ENCODE peak calls at places on chromosomes 7 and 10, in nine cellular contexts. Q is heart right ventricle, L is tibial artery, O is A549, T is uterus, X is Peyer's patch, Z is transverse colon, U is endodermal cell, Y is upper lobe of right lung. K is an unnamed sample.

GRCh38 chr7:48139461-48139860 is 31.8 kb upstream of the ABCA13 start:
- DNase-seq in Q (no peak), L (no peak), O (peak), T (no peak), X (no peak), Z (peak), U (peak), Y (no peak), K (no peak)

GRCh38 chr7:157619753-157620525 is 283.1 kb downstream of the DNAJB6 start:
- DNase-seq in Q (no peak), L (no peak), O (no peak), T (no peak), X (no peak), Z (no peak), U (no peak), Y (peak), K (no peak)

GRCh38 chr7:75732764-75733630 is 5.7 kb downstream of the HIP1 start:
- DNase-seq in Q (no peak), L (peak), O (peak), T (peak), X (no peak), Z (no peak), U (no peak), Y (no peak), K (no peak)

GRCh38 chr10:96130326-96130758 is 245 bp downstream of the ZNF518A start:
- DNase-seq in Q (peak), L (peak), O (peak), T (no peak), X (peak), Z (peak), U (peak), Y (peak), K (peak)

GRCh38 chr7:39683216-39683845 is 60.0 kb downstream of the RALA start:
- DNase-seq in Q (no peak), L (no peak), O (peak), T (no peak), X (no peak), Z (no peak), U (no peak), Y (no peak), K (no peak)

GRCh38 chr7:27678617-27679260 is 16.1 kb upstream of the HIBADH start:
- DNase-seq in Q (no peak), L (no peak), O (peak), T (no peak), X (no peak), Z (no peak), U (no peak), Y (no peak), K (no peak)

GRCh38 chr10:132506711-132507466 is 30.7 kb upstream of the INPP5A start:
- DNase-seq in Q (no peak), L (peak), O (no peak), T (peak), X (no peak), Z (no peak), U (peak), Y (no peak), K (peak)

GRCh38 chr10:91598211-91598981 is 34.5 kb downstream of the PPP1R3C start:
- DNase-seq in Q (no peak), L (no peak), O (peak), T (no peak), X (no peak), Z (no peak), U (no peak), Y (no peak), K (no peak)

GRCh38 chr7:98284335-98285036 is 3.0 kb downstream of the BRI3 start:
- DNase-seq in Q (peak), L (peak), O (peak), T (peak), X (no peak), Z (peak), U (peak), Y (peak), K (peak)

GRCh38 chr10:101385866-101386658 is 32.1 kb downstream of the BTRC start:
- DNase-seq in Q (no peak), L (no peak), O (no peak), T (no peak), X (no peak), Z (no peak), U (no peak), Y (no peak), K (no peak)

GRCh38 chr10:21047096-21047495 is 150.0 kb upstream of the NEBL start:
- DNase-seq in Q (no peak), L (no peak), O (no peak), T (no peak), X (no peak), Z (no peak), U (no peak), Y (no peak), K (no peak)

GRCh38 chr7:55170335-55170734 is 151.5 kb downstream of the EGFR start:
- DNase-seq in Q (no peak), L (no peak), O (no peak), T (no peak), X (no peak), Z (no peak), U (no peak), Y (no peak), K (no peak)

GRCh38 chr10:89515031-89515841 is 20.2 kb downstream of the SLC16A12 start:
- DNase-seq in Q (no peak), L (peak), O (no peak), T (no peak), X (no peak), Z (no peak), U (no peak), Y (no peak), K (no peak)

GRCh38 chr7:33444501-33444900 is 315.1 kb downstream of the BBS9 start:
- DNase-seq in Q (no peak), L (peak), O (no peak), T (no peak), X (no peak), Z (no peak), U (no peak), Y (no peak), K (no peak)

GRCh38 chr7:95011156-95011928 is 103.9 kb downstream of the PPP1R9A start:
- DNase-seq in Q (no peak), L (no peak), O (peak), T (no peak), X (no peak), Z (no peak), U (no peak), Y (no peak), K (no peak)

GRCh38 chr7:45180084-45180986 is 22.7 kb downstream of the RAMP3 start:
- DNase-seq in Q (no peak), L (no peak), O (no peak), T (no peak), X (no peak), Z (no peak), U (peak), Y (peak), K (peak)

GRCh38 chr10:29630205-29631048 is 4.3 kb downstream of the SVIL start:
- DNase-seq in Q (no peak), L (no peak), O (no peak), T (no peak), X (no peak), Z (no peak), U (no peak), Y (no peak), K (no peak)

GRCh38 chr10:32163774-32164148 is 107.5 kb upstream of the KIF5B start:
- DNase-seq in Q (no peak), L (no peak), O (no peak), T (no peak), X (no peak), Z (peak), U (no peak), Y (no peak), K (no peak)

GRCh38 chr10:31101123-31101522 is 69.5 kb upstream of the ZNF438 start:
- DNase-seq in Q (no peak), L (no peak), O (peak), T (no peak), X (no peak), Z (no peak), U (no peak), Y (no peak), K (no peak)

GRCh38 chr7:20395094-20395493 is 64.4 kb downstream of the ITGB8 start:
- DNase-seq in Q (no peak), L (no peak), O (no peak), T (no peak), X (no peak), Z (no peak), U (no peak), Y (no peak), K (no peak)

GRCh38 chr7:106140406-106141173 is 28.5 kb upstream of the SYPL1 start:
- DNase-seq in Q (no peak), L (no peak), O (no peak), T (no peak), X (no peak), Z (no peak), U (no peak), Y (no peak), K (no peak)

GRCh38 chr7:158530800-158531609 is 56.6 kb downstream of the PTPRN2 start:
- DNase-seq in Q (no peak), L (no peak), O (no peak), T (no peak), X (no peak), Z (no peak), U (no peak), Y (no peak), K (no peak)

GRCh38 chr10:62817763-62818425 is 1.7 kb upstream of the EGR2 start:
- DNase-seq in Q (peak), L (peak), O (peak), T (peak), X (peak), Z (peak), U (peak), Y (peak), K (peak)

GRCh38 chr10:103333934-103334520 is 16.9 kb downstream of the PCGF6 start:
- DNase-seq in Q (no peak), L (no peak), O (peak), T (no peak), X (no peak), Z (no peak), U (no peak), Y (no peak), K (no peak)

GRCh38 chr10:44439845-44440244 is 54.9 kb upstream of the CXCL12 start:
- DNase-seq in Q (no peak), L (no peak), O (no peak), T (no peak), X (no peak), Z (no peak), U (no peak), Y (no peak), K (no peak)

GRCh38 chr10:36888925-36889573 is 236.3 kb upstream of the ANKRD30A start:
- DNase-seq in Q (no peak), L (no peak), O (peak), T (no peak), X (no peak), Z (peak), U (peak), Y (no peak), K (no peak)

GRCh38 chr10:52526251-52526823 is 212.3 kb downstream of the DKK1 start:
- DNase-seq in Q (no peak), L (no peak), O (no peak), T (no peak), X (no peak), Z (no peak), U (no peak), Y (no peak), K (no peak)

GRCh38 chr7:145539910-145540309 is 576.7 kb upstream of the CNTNAP2 start:
- DNase-seq in Q (no peak), L (no peak), O (no peak), T (no peak), X (no peak), Z (no peak), U (no peak), Y (no peak), K (no peak)

GRCh38 chr7:32894171-32894570 is 2.6 kb upstream of the KBTBD2 start:
- DNase-seq in Q (no peak), L (no peak), O (no peak), T (no peak), X (no peak), Z (no peak), U (no peak), Y (no peak), K (no peak)

GRCh38 chr10:102785818-102786217 is 42.1 kb downstream of the WBP1L start:
- DNase-seq in Q (no peak), L (peak), O (no peak), T (no peak), X (no peak), Z (no peak), U (no peak), Y (no peak), K (no peak)

GRCh38 chr10:102452672-102453340 is 1.5 kb upstream of the C10orf95 start:
- DNase-seq in Q (no peak), L (peak), O (peak), T (no peak), X (no peak), Z (peak), U (no peak), Y (no peak), K (no peak)

GRCh38 chr7:80830000-80830399 is 88.9 kb downstream of the SEMA3C start:
- DNase-seq in Q (no peak), L (no peak), O (no peak), T (no peak), X (no peak), Z (no peak), U (no peak), Y (no peak), K (no peak)

GRCh38 chr7:16719699-16720098 is 33.9 kb upstream of the TSPAN13 start:
- DNase-seq in Q (no peak), L (no peak), O (peak), T (no peak), X (no peak), Z (no peak), U (no peak), Y (no peak), K (no peak)

GRCh38 chr7:39527296-39527695 is 38.9 kb upstream of the YAE1 start:
- DNase-seq in Q (no peak), L (no peak), O (no peak), T (no peak), X (no peak), Z (no peak), U (no peak), Y (no peak), K (no peak)

GRCh38 chr10:132418520-132419416 is 21.8 kb downstream of the PWWP2B start:
- DNase-seq in Q (peak), L (no peak), O (peak), T (no peak), X (peak), Z (peak), U (peak), Y (peak), K (no peak)

GRCh38 chr7:42099837-42100508 is 137.0 kb downstream of the GLI3 start:
- DNase-seq in Q (no peak), L (no peak), O (no peak), T (no peak), X (no peak), Z (no peak), U (no peak), Y (no peak), K (no peak)

GRCh38 chr10:13099144-13099665 is 758 bp upstream of the OPTN start:
- DNase-seq in Q (peak), L (no peak), O (peak), T (peak), X (peak), Z (peak), U (peak), Y (no peak), K (no peak)

GRCh38 chr7:34823650-34824258 is 165.7 kb downstream of the NPSR1 start:
- DNase-seq in Q (peak), L (no peak), O (peak), T (no peak), X (peak), Z (peak), U (peak), Y (no peak), K (no peak)

DNA sequence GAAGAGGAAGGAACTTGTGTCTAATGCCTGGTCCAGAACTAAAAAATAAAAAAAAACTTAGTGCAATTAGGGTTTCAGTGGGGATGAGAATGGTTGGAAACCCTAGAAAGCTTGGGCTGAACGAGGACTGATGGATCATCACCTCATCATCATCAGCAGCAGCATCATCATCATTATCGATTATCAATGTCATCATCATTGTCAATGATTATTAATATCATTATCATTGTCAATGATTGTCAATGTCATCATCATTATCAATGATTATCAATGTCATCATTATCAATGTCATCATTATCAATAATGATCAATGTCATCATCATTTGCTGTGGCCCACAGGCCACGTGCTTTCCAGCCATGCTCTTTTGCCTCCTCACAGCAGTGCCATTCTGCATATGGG is 952.0 kb upstream of the ZNF722 start:
- DNase-seq in Q (no peak), L (no peak), O (no peak), T (no peak), X (no peak), Z (no peak), U (no peak), Y (no peak), K (no peak)
- H3K4me3 ChIP-seq in Q (no peak), L (no peak), O (no peak), T (no peak), X (no peak), Z (no peak), U (no peak), Y (no peak), K (no peak)

DNA sequence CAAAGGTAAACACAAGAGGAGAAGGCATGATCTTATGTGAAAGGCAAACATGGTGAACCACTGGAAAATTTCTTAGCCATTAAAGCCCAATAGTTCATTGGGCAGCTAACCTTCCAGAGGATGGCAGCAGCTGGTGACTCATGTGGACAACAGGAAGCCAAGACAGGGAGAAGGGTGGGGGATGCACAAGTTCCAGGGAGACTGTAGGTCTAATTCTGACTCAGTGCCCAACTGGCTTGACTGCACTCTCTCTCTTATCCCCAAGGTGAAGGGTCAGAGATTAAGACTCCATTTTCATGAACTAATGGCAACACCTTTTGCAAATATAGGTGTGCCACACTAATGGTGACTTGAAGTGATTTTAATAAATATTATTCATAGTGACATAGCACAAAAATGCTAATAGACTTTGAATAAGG is 47.9 kb upstream of the SLC35B4 start:
- DNase-seq in Q (no peak), L (no peak), O (peak), T (no peak), X (no peak), Z (no peak), U (no peak), Y (no peak), K (no peak)
- H3K27ac ChIP-seq in Q (no peak), L (no peak), O (peak), T (no peak), X (peak), Z (no peak), U (no peak), Y (no peak), K (no peak)

DNA sequence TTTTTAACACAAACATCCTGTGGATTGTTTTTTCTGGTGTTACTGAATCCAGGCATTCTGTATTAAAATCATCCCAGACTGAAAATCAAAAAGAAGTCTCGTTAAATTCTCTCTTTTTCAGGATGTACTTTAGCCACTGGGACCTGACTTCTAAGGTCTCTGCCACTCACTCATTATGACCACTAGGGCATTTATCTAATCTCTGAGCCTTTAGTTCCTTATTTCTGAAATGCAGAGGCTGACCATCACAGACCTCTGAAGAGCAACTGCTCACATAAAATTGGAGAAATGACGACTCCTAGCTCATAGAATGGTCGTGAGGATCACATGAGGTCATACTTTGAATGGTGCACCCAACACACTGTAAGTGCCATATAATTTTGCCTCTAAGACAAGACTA is 63.2 kb downstream of the KCNMA1 start:
- DNase-seq in Q (no peak), L (no peak), O (no peak), T (no peak), X (no peak), Z (no peak), U (no peak), Y (no peak), K (no peak)
- TF ChIP-seq CTCF in Q (no peak), L (peak), O (peak), T (no peak), X (no peak), Z (no peak), U (peak), Y (no peak), K (no peak)

GRCh38 chr10:116849271-116850057 is at the start of gene ENO4:
- DNase-seq in Q (peak), L (peak), O (peak), T (peak), X (peak), Z (peak), U (peak), Y (peak), K (no peak)

GRCh38 chr10:116848912-116849270 is 408 bp upstream of the ENO4 start:
- DNase-seq in Q (no peak), L (no peak), O (no peak), T (no peak), X (no peak), Z (no peak), U (no peak), Y (no peak), K (no peak)

GRCh38 chr10:116848032-116848911 is 1.0 kb upstream of the ENO4 start:
- DNase-seq in Q (no peak), L (no peak), O (no peak), T (no peak), X (no peak), Z (peak), U (no peak), Y (no peak), K (no peak)

GRCh38 chr10:116852246-116852645 is 2.9 kb downstream of the ENO4 start:
- DNase-seq in Q (no peak), L (no peak), O (no peak), T (no peak), X (no peak), Z (no peak), U (no peak), Y (no peak), K (no peak)

GRCh38 chr10:116850058-116850611 is 836 bp downstream of the ENO4 start:
- DNase-seq in Q (no peak), L (no peak), O (no peak), T (no peak), X (no peak), Z (no peak), U (peak), Y (no peak), K (no peak)
- H3K4me3 ChIP-seq in Q (peak), L (peak), O (peak), T (peak), X (peak), Z (peak), U (peak), Y (peak), K (peak)

GRCh38 chr7:18312482-18312881 is 183.1 kb upstream of the HDAC9 start:
- DNase-seq in Q (no peak), L (no peak), O (no peak), T (no peak), X (no peak), Z (no peak), U (no peak), Y (no peak), K (no peak)

GRCh38 chr7:18313970-18314369 is 181.6 kb upstream of the HDAC9 start:
- DNase-seq in Q (no peak), L (no peak), O (no peak), T (no peak), X (no peak), Z (no peak), U (no peak), Y (no peak), K (no peak)

GRCh38 chr7:18306696-18307095 is 188.9 kb upstream of the HDAC9 start:
- DNase-seq in Q (no peak), L (no peak), O (no peak), T (no peak), X (no peak), Z (no peak), U (no peak), Y (no peak), K (no peak)

GRCh38 chr7:18305866-18306265 is 189.7 kb upstream of the HDAC9 start:
- DNase-seq in Q (no peak), L (no peak), O (no peak), T (no peak), X (no peak), Z (no peak), U (no peak), Y (no peak), K (no peak)

DNA sequence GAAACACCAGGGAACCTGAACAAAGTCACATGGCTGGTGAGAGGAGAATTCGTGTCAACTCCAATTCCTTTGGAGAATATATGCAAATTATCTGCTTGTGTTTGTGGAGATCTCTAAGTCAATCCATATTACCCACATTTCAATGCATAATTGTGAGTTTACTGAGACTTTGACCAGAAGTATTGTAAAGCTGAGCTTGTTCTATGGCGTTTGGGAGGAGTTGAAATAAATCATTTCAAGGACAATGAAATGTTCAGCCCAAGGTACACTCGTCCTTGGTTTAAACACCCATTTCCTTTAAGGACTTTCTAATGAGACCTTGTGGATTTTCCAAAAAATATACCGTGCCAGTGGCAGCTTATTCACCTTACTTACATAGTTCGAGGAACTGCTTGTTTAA is 186.6 kb upstream of the HDAC9 start:
- DNase-seq in Q (no peak), L (no peak), O (no peak), T (no peak), X (no peak), Z (no peak), U (no peak), Y (no peak), K (no peak)
- H3K27ac ChIP-seq in Q (no peak), L (no peak), O (no peak), T (no peak), X (no peak), Z (peak), U (no peak), Y (no peak), K (no peak)

K was measured in coronary artery.